ENCODE peak calls at places on chromosomes 5 and 9, in eight cellular contexts. F, L, B, C, T, X, S and H are unnamed samples.

GRCh38 chr5:40665902-40666301 is 13.8 kb upstream of the PTGER4 start:
- DNase-seq in C (no peak), F (no peak), B (no peak), S (no peak), X (no peak), T (no peak), L (no peak), H (no peak)

GRCh38 chr9:130766031-130766903 is 68.8 kb upstream of the ABL1 start:
- DNase-seq in F (no peak), L (no peak), X (no peak), B (no peak), C (no peak), S (peak; percentile 77), T (no peak), H (no peak)

GRCh38 chr9:89474939-89475338 is 23.0 kb downstream of the SEMA4D start:
- DNase-seq in T (no peak), B (no peak), X (no peak), F (no peak), S (no peak), C (no peak), L (no peak), H (no peak)

GRCh38 chr9:90801507-90802289 is at the start of gene SYK:
- DNase-seq in S (peak; percentile 79), F (no peak), X (peak; percentile 84), T (no peak), C (no peak), L (no peak), B (peak; percentile 80), H (peak; percentile 12)

GRCh38 chr9:137295313-137296213 is 6.5 kb downstream of the NRARP start:
- DNase-seq in L (peak; percentile 34), C (no peak), X (peak; percentile 83), T (no peak), B (no peak), S (peak; percentile 52), F (no peak), H (peak; percentile 84)

GRCh38 chr5:158060216-158060615 is 201.3 kb upstream of the CLINT1 start:
- DNase-seq in F (no peak), L (no peak), C (no peak), T (no peak), S (no peak), B (no peak), X (no peak), H (no peak)

GRCh38 chr9:135085830-135086546 is 1.5 kb upstream of the OLFM1 start:
- DNase-seq in F (no peak), T (no peak), B (peak; percentile 91), L (peak; percentile 67), S (peak; percentile 79), C (peak; percentile 43), X (peak; percentile 98), H (peak; percentile 92)

GRCh38 chr5:53350408-53350807 is 130.0 kb upstream of the FST start:
- DNase-seq in S (no peak), L (peak; percentile 37), B (no peak), C (no peak), T (no peak), F (no peak), X (no peak), H (no peak)

GRCh38 chr5:120765189-120765588 is 301.1 kb downstream of the PRR16 start:
- DNase-seq in X (no peak), T (no peak), L (peak; percentile 7), C (peak; percentile 39), F (no peak), S (no peak), B (no peak), H (no peak)

GRCh38 chr5:137078171-137078665 is 420.9 kb downstream of the SPOCK1 start:
- DNase-seq in F (no peak), T (peak; percentile 65), B (peak; percentile 9), L (peak; percentile 3), C (peak; percentile 13), S (no peak), X (peak; percentile 71), H (no peak)

GRCh38 chr5:57532513-57533497 is 50.2 kb upstream of the ACTBL2 start:
- DNase-seq in C (peak; percentile 79), F (no peak), S (no peak), L (peak; percentile 38), T (no peak), X (no peak), B (no peak), H (no peak)

DNA sequence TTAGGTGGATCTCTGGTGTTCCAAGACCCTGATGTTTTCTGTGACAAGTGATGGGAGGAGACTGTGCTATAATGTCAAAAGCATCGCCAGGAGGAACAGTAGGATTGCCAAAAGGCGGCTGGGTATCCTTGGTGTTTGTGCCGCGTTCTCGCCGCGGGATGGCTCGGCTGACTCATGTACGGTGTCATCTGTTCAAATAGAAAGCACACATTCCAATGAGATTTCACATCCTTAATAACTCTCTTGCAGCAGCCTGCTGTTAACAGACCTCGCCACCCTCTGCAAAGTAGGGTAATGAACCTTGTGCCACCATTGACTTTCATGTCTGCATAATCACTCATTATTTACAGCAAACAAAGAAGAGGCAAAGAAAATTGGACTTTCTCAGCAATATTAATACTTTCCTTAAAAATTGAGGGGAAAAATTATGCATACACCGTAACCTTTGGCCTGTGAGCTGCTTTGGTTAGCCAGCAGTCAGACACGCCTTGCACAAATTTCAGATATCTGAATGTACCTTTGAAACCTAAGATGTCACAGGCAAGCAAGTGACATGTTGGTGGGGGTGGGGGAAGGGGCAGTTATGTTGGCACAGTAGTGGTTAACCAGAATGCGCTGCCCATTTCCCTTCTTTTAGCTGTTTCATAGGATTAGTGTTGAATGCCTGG is 289.4 kb downstream of the EFNA5 start:
- DNase-seq in X (no peak), C (peak; percentile 75), F (no peak), B (no peak), T (no peak), S (no peak), L (peak; percentile 74), H (no peak)
- TF ChIP-seq CTCF in X (no peak), C (no peak), F (no peak), B (no peak), T (no peak), S (no peak), L (no peak), H (no peak)

GRCh38 chr9:110640736-110641135 is 27.9 kb upstream of the MUSK start:
- DNase-seq in T (no peak), F (no peak), L (peak; percentile 39), X (no peak), B (no peak), C (no peak), S (no peak), H (no peak)

GRCh38 chr9:110641350-110641749 is 27.2 kb upstream of the MUSK start:
- DNase-seq in S (no peak), F (no peak), X (no peak), L (no peak), C (no peak), B (no peak), T (no peak), H (no peak)

GRCh38 chr9:110635589-110635988 is 33.0 kb upstream of the MUSK start:
- DNase-seq in B (no peak), T (no peak), F (no peak), X (no peak), L (no peak), S (no peak), C (no peak), H (no peak)

DNA sequence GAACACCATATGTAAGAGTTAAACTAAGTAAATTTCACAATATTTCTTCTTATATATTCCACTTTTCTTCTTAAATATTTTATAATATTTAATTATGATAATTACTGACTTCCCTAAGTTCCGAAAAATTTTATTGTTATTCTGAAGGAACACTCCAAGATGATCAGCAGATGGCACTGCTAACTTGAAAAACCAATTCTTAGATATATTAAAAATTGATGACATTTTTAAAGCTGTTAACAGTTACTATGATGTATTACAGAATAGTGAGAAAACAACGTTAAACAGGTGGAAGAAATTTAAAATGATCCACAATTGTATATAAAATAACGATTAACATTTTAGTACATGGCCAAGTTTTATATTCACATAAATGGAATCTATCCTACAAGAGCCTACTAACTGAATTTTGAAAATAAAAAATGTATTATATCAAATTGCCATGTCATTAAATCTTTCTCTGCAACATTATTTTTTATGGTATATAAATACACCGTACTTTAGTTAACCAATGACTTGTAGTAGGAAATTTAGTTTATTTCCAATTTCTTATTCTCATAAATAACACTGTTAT is 30.1 kb upstream of the MUSK start:
- DNase-seq in F (no peak), S (no peak), C (peak; percentile 54), L (peak; percentile 65), T (no peak), X (no peak), B (no peak), H (no peak)
- TF ChIP-seq CTCF in F (peak; percentile 18), S (peak; percentile 22), C (peak; percentile 57), L (peak; percentile 37), T (peak; percentile 33), X (peak; percentile 62), B (no peak), H (no peak)

GRCh38 chr5:134227786-134228185 is 1.9 kb upstream of the PPP2CA start:
- DNase-seq in F (no peak), S (no peak), X (no peak), T (no peak), B (no peak), C (no peak), L (no peak), H (no peak)

GRCh38 chr5:134227259-134227658 is 1.4 kb upstream of the PPP2CA start:
- DNase-seq in B (peak; percentile 10), S (peak; percentile 57), X (peak; percentile 83), L (peak; percentile 18), F (no peak), C (peak; percentile 23), T (no peak), H (no peak)

GRCh38 chr5:134225780-134226440 is at the start of gene PPP2CA:
- DNase-seq in T (peak; percentile 100), L (peak; percentile 99), S (peak; percentile 99), X (peak; percentile 100), C (peak; percentile 98), B (peak; percentile 98), F (peak; percentile 95), H (peak; percentile 99)

GRCh38 chr5:134224905-134225779 is 731 bp downstream of the PPP2CA start:
- DNase-seq in L (peak; percentile 63), F (no peak), S (peak; percentile 62), T (peak; percentile 77), X (peak; percentile 90), C (peak; percentile 87), B (peak; percentile 57), H (peak; percentile 74)

GRCh38 chr5:134226441-134227192 is 744 bp upstream of the PPP2CA start:
- DNase-seq in T (no peak), L (no peak), B (peak; percentile 92), S (peak; percentile 89), C (peak; percentile 54), X (no peak), F (no peak), H (no peak)
- TF ChIP-seq CTCF in T (no peak), L (no peak), B (no peak), S (no peak), C (no peak), X (no peak), F (no peak), H (no peak)

DNA sequence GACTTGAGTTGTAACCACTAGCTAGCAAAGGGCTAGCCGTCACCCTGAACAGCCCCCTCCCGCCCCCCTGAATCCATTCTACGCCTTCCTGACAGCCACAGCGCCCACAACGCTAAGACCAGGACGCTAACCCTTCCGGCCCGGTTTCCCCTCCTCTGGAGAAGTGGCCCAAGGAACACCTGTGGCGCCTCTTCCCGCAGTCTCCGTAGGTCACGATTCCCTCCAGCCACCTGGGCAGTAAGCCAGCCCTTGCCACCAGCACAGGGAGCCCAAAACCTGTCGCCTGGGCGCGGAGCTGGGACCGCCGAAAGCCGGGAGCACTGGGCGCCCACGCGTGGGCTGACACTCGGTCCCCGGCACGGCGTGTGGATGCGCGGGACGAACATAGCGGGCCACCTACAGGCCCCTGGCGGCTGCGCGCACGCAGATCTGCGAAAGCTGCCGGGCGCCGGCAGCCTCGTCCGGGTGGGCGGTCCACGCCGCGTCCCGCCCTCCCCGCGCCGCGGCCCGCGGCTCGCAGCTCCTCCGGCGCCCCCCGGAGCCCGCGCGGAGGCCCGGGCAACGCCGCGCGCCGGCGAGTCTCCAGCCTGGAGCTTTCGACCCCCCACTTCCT is 596 bp downstream of the IRF1 start:
- DNase-seq in F (no peak), X (peak; percentile 75), T (peak; percentile 83), B (peak; percentile 57), S (peak; percentile 60), C (peak; percentile 43), L (peak; percentile 60), H (no peak)
- TF ChIP-seq CTCF in F (no peak), X (peak; percentile 14), T (no peak), B (no peak), S (no peak), C (peak; percentile 34), L (no peak), H (peak; percentile 11)